ENCODE peak calls at places on chromosomes 4 and X, in five cellular contexts. E is AG09309, H is psoas muscle, G is OCI-LY7, T is GM12864. S is an unnamed sample.

GRCh38 chrX:15815779-15816452 is 25.6 kb downstream of the ZRSR2 start:
- DNase-seq in E (no peak), H (no peak), G (peak), T (peak), S (peak)

GRCh38 chr4:144399927-144400326 is 246.0 kb upstream of the HHIP start:
- DNase-seq in E (peak), H (no peak), G (no peak), T (no peak), S (peak)

GRCh38 chr4:184450045-184450444 is 24.3 kb downstream of the IRF2 start:
- DNase-seq in E (peak), H (no peak), G (no peak), T (no peak), S (no peak)

GRCh38 chr4:125522992-125523391 is 208.2 kb downstream of the FAT4 start:
- DNase-seq in E (no peak), H (no peak), G (no peak), T (no peak), S (no peak)

GRCh38 chr4:142977182-142977581 is 131.1 kb upstream of the INPP4B start:
- DNase-seq in E (no peak), H (no peak), G (no peak), T (no peak), S (no peak)

GRCh38 chrX:70025464-70025863 is 24.3 kb downstream of the AWAT2 start:
- DNase-seq in E (no peak), H (no peak), G (no peak), T (no peak), S (no peak)

GRCh38 chr4:137610960-137611359 is 78.7 kb upstream of the PCDH18 start:
- DNase-seq in E (no peak), H (no peak), G (no peak), T (no peak), S (peak)

GRCh38 chr4:100986360-100986868 is 360.9 kb downstream of the PPP3CA start:
- DNase-seq in E (no peak), H (no peak), G (no peak), T (no peak), S (no peak)

GRCh38 chr4:62490635-62491034 is 1290.5 kb downstream of the ADGRL3 start:
- DNase-seq in E (no peak), H (no peak), G (no peak), T (no peak), S (no peak)

GRCh38 chrX:70553516-70553915 is 108.9 kb downstream of the DLG3 start:
- DNase-seq in E (no peak), H (no peak), G (no peak), T (peak), S (peak)

DNA sequence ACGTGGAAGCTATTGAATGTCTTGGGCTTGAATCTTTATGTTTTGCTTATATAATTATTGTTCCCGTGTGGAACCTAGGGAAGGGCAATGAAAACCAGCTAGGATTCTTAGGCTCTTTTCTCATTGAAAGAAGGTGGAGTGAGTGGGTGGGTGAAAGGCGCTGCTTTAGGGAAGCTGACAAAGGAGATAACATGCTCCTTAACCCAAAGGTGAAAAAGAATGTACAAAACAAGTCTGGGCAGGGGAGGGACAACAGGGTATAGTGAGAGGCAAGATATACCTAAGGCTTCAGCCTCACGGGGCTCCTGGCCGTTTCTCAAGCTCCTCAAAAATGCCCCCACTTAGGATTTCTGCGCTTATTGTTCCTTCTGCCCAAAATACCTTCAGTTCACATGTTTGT is 1.8 kb downstream of the SH2D1A start:
- DNase-seq in E (no peak), H (no peak), G (no peak), T (no peak), S (no peak)
- H3K4me3 ChIP-seq in E (no peak), H (no peak), G (peak), T (no peak), S (no peak)

GRCh38 chr4:139508581-139509237 is 47.3 kb downstream of the SETD7 start:
- DNase-seq in E (no peak), H (no peak), G (no peak), T (no peak), S (no peak)

GRCh38 chr4:139506774-139507173 is 49.2 kb downstream of the SETD7 start:
- DNase-seq in E (no peak), H (no peak), G (no peak), T (no peak), S (no peak)

GRCh38 chr4:139514382-139515059 is 41.5 kb downstream of the SETD7 start:
- DNase-seq in E (no peak), H (no peak), G (no peak), T (no peak), S (no peak)

GRCh38 chr4:139511320-139511719 is 44.7 kb downstream of the SETD7 start:
- DNase-seq in E (no peak), H (no peak), G (no peak), T (no peak), S (no peak)

DNA sequence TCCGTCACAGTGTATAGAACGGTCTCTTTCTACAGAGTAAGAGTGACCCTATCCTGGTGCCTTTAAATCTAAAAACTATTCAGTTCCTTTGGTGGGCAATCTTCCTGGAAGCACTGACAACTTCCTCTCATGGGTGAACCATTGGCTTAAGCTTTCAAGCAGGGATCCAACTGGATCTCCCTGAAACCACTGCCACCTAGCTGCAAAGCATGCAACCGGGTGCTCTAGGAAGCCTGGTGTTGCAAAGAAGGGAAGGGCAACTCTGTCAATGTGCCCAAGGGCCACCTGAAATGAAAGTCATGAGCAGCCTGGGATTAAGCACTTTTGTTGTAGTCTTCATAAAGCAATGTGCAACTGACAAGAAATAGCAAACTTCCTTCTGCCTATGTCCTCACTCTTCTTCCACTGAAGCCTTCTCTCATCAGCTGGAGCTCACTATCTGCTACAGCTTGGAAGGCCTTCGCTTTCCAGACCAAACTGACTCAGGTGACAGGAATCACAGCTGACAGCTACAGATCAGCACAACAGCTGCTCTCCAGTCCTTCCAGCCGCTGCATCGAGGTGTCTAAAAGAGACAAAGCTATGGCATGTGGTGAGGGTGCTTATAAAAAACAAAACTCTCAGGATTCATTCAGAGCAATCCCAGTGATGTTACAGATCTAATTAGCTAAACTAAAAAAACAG is 46.1 kb downstream of the SETD7 start:
- DNase-seq in E (no peak), H (no peak), G (peak), T (no peak), S (no peak)
- TF ChIP-seq CTCF in E (peak), H (peak), G (peak), T (peak), S (no peak)

DNA sequence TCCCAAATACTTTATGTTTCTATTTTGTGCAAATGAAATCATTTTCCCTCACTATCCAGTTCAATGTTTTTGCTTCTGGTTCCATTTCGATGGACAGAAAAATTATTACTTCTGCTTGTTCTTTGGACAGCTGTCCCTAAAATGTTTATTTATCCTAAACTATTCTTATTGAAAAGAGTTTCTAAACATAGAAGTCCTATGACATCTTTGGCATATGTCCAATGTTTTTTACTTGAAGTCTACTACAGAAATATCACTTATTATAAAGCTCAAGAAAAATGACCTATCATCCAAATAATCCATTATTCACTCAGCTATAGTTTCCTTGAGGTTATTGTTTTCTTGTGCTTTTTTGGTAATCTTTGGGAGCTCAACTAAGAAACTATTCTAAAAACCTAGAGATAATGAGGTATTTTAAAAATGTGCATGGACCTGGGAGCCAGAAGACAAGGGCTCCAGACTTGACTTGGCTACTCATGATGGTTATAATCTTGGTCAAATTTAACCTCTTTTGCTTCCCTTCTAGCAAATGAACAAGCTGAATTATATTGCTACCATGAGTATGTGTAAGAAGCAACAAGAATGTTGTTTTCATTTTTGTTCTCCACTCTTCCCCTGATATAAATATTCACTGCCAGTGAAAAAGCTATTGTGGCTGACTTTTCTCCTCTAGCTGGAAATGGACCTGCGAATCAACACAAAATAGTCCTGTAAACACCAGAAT is 137.5 kb downstream of the FRYL start:
- DNase-seq in E (no peak), H (no peak), G (no peak), T (no peak), S (no peak)
- H3K4me3 ChIP-seq in E (no peak), H (no peak), G (no peak), T (no peak), S (no peak)

GRCh38 chr4:66169341-66169740 is 499.1 kb upstream of the EPHA5 start:
- DNase-seq in E (no peak), H (no peak), G (no peak), T (no peak), S (no peak)
- TF ChIP-seq CTCF in E (peak), H (no peak), G (no peak), T (no peak), S (no peak)

GRCh38 chrX:51332188-51332942 is at the start of gene NUDT10:
- DNase-seq in E (no peak), H (peak), G (no peak), T (no peak), S (peak)
- H3K4me3 ChIP-seq in E (peak), H (peak), G (no peak), T (no peak), S (no peak)

DNA sequence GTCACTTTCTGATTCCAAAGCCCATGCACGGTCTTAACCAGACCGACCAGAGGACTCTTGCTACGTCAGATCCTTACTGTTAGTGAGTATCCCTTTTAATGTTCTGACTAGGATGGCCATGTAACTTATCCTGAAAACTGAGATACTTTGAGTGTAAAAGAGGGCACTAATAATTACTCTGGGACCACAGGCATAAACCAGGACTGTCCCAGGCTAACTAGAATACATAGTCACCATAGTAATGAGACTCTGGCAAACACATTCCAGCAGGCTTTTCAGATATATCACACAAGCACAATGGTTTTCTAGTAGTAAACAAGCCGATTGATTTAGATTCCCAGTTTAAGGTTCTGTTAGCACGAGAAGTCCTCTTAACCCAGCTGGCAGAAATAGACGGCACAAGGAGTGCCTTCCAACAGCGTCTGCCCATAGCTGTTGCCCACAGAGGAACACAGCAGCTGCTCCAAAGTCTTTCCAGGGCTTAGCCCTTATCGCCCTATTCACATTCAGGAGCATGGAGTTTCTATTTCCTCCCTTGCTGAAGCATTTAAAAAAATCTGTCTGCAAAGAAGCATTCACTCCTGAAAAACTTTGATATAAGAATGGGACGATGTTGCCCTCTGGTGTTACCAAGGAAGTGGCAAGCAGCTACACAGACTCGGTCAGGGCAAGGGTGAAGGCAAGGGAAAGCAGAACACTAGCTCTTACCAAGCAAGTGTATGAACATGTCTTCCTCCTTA is 92.4 kb downstream of the CXCL13 start:
- DNase-seq in E (peak), H (peak), G (peak), T (no peak), S (peak)
- TF ChIP-seq CTCF in E (peak), H (peak), G (peak), T (peak), S (peak)